ENCODE peak calls at places on chromosomes 1 and 21, in ten cellular contexts. One of them, this sample, is unnamed.

GRCh38 chr1:180521474-180522203 is 19.3 kb upstream of the ACBD6 start:
- ATAC-seq in activated T-helper 17 cell treated with anti-CD3 and anti-CD28 coated beads, Interleukin-2, amount 50 U/mL, for 72 hours: no peak
- ATAC-seq in left cardiac atrium: no peak
- ATAC-seq in sciatic nerve: no peak
- ATAC-seq in CD4-positive, alpha-beta T cell: no peak
- ATAC-seq in stimulated activated naive CD8-positive, alpha-beta T cell treated with anti-CD3 and anti-CD28 coated beads, Interleukin-15, Interleukin-2, amounts not matched to agents 100 U/mL and 50 U/mL, for 24 hours: no peak
- ATAC-seq in PC-3: no peak
- ATAC-seq in activated naive CD8-positive, alpha-beta T cell treated with anti-CD3 and anti-CD28 coated beads, Interleukin-2, amount 50 U/mL, for 24 hours: no peak
- ATAC-seq in activated CD8-positive, alpha-beta T cell treated with anti-CD3 and anti-CD28 coated beads, Interleukin-2, amount 10 ng/mL, durations not matched to agents 7 days and 5 days: no peak
- ATAC-seq in left lung: peak
- ATAC-seq in this sample: no peak

GRCh38 chr1:20731057-20731991 is 1.2 kb downstream of the SH2D5 start:
- ATAC-seq in activated T-helper 17 cell treated with anti-CD3 and anti-CD28 coated beads, Interleukin-2, amount 50 U/mL, for 72 hours: no peak
- ATAC-seq in left cardiac atrium: no peak
- ATAC-seq in sciatic nerve: no peak
- ATAC-seq in CD4-positive, alpha-beta T cell: peak
- ATAC-seq in stimulated activated naive CD8-positive, alpha-beta T cell treated with anti-CD3 and anti-CD28 coated beads, Interleukin-15, Interleukin-2, amounts not matched to agents 100 U/mL and 50 U/mL, for 24 hours: no peak
- ATAC-seq in PC-3: no peak
- ATAC-seq in activated naive CD8-positive, alpha-beta T cell treated with anti-CD3 and anti-CD28 coated beads, Interleukin-2, amount 50 U/mL, for 24 hours: no peak
- ATAC-seq in activated CD8-positive, alpha-beta T cell treated with anti-CD3 and anti-CD28 coated beads, Interleukin-2, amount 10 ng/mL, durations not matched to agents 7 days and 5 days: peak
- ATAC-seq in left lung: no peak
- ATAC-seq in this sample: no peak

GRCh38 chr1:36981126-36981525 is 53.2 kb downstream of the GRIK3 start:
- ATAC-seq in activated T-helper 17 cell treated with anti-CD3 and anti-CD28 coated beads, Interleukin-2, amount 50 U/mL, for 72 hours: no peak
- ATAC-seq in left cardiac atrium: no peak
- ATAC-seq in sciatic nerve: no peak
- ATAC-seq in CD4-positive, alpha-beta T cell: no peak
- ATAC-seq in stimulated activated naive CD8-positive, alpha-beta T cell treated with anti-CD3 and anti-CD28 coated beads, Interleukin-15, Interleukin-2, amounts not matched to agents 100 U/mL and 50 U/mL, for 24 hours: no peak
- ATAC-seq in PC-3: no peak
- ATAC-seq in activated naive CD8-positive, alpha-beta T cell treated with anti-CD3 and anti-CD28 coated beads, Interleukin-2, amount 50 U/mL, for 24 hours: no peak
- ATAC-seq in activated CD8-positive, alpha-beta T cell treated with anti-CD3 and anti-CD28 coated beads, Interleukin-2, amount 10 ng/mL, durations not matched to agents 7 days and 5 days: no peak
- ATAC-seq in left lung: no peak
- ATAC-seq in this sample: no peak

GRCh38 chr1:42700006-42700405 is 17.8 kb downstream of the YBX1 start:
- ATAC-seq in activated T-helper 17 cell treated with anti-CD3 and anti-CD28 coated beads, Interleukin-2, amount 50 U/mL, for 72 hours: no peak
- ATAC-seq in left cardiac atrium: no peak
- ATAC-seq in sciatic nerve: no peak
- ATAC-seq in CD4-positive, alpha-beta T cell: no peak
- ATAC-seq in stimulated activated naive CD8-positive, alpha-beta T cell treated with anti-CD3 and anti-CD28 coated beads, Interleukin-15, Interleukin-2, amounts not matched to agents 100 U/mL and 50 U/mL, for 24 hours: no peak
- ATAC-seq in PC-3: peak
- ATAC-seq in activated naive CD8-positive, alpha-beta T cell treated with anti-CD3 and anti-CD28 coated beads, Interleukin-2, amount 50 U/mL, for 24 hours: no peak
- ATAC-seq in activated CD8-positive, alpha-beta T cell treated with anti-CD3 and anti-CD28 coated beads, Interleukin-2, amount 10 ng/mL, durations not matched to agents 7 days and 5 days: no peak
- ATAC-seq in left lung: no peak
- ATAC-seq in this sample: no peak

GRCh38 chr1:228340686-228341449 is 65.8 kb downstream of the TRIM11 start:
- ATAC-seq in activated T-helper 17 cell treated with anti-CD3 and anti-CD28 coated beads, Interleukin-2, amount 50 U/mL, for 72 hours: no peak
- ATAC-seq in left cardiac atrium: no peak
- ATAC-seq in sciatic nerve: no peak
- ATAC-seq in CD4-positive, alpha-beta T cell: no peak
- ATAC-seq in stimulated activated naive CD8-positive, alpha-beta T cell treated with anti-CD3 and anti-CD28 coated beads, Interleukin-15, Interleukin-2, amounts not matched to agents 100 U/mL and 50 U/mL, for 24 hours: no peak
- ATAC-seq in PC-3: peak
- ATAC-seq in activated naive CD8-positive, alpha-beta T cell treated with anti-CD3 and anti-CD28 coated beads, Interleukin-2, amount 50 U/mL, for 24 hours: no peak
- ATAC-seq in activated CD8-positive, alpha-beta T cell treated with anti-CD3 and anti-CD28 coated beads, Interleukin-2, amount 10 ng/mL, durations not matched to agents 7 days and 5 days: peak
- ATAC-seq in left lung: no peak
- ATAC-seq in this sample: no peak

GRCh38 chr1:27513958-27514357 is 24.0 kb upstream of the WASF2 start:
- ATAC-seq in activated T-helper 17 cell treated with anti-CD3 and anti-CD28 coated beads, Interleukin-2, amount 50 U/mL, for 72 hours: no peak
- ATAC-seq in left cardiac atrium: peak
- ATAC-seq in sciatic nerve: peak
- ATAC-seq in CD4-positive, alpha-beta T cell: no peak
- ATAC-seq in stimulated activated naive CD8-positive, alpha-beta T cell treated with anti-CD3 and anti-CD28 coated beads, Interleukin-15, Interleukin-2, amounts not matched to agents 100 U/mL and 50 U/mL, for 24 hours: no peak
- ATAC-seq in PC-3: no peak
- ATAC-seq in activated naive CD8-positive, alpha-beta T cell treated with anti-CD3 and anti-CD28 coated beads, Interleukin-2, amount 50 U/mL, for 24 hours: no peak
- ATAC-seq in activated CD8-positive, alpha-beta T cell treated with anti-CD3 and anti-CD28 coated beads, Interleukin-2, amount 10 ng/mL, durations not matched to agents 7 days and 5 days: no peak
- ATAC-seq in left lung: peak
- ATAC-seq in this sample: no peak

GRCh38 chr21:44392916-44393315 is 39.5 kb downstream of the TRPM2 start:
- ATAC-seq in activated T-helper 17 cell treated with anti-CD3 and anti-CD28 coated beads, Interleukin-2, amount 50 U/mL, for 72 hours: no peak
- ATAC-seq in left cardiac atrium: no peak
- ATAC-seq in sciatic nerve: no peak
- ATAC-seq in CD4-positive, alpha-beta T cell: no peak
- ATAC-seq in stimulated activated naive CD8-positive, alpha-beta T cell treated with anti-CD3 and anti-CD28 coated beads, Interleukin-15, Interleukin-2, amounts not matched to agents 100 U/mL and 50 U/mL, for 24 hours: no peak
- ATAC-seq in PC-3: peak
- ATAC-seq in activated naive CD8-positive, alpha-beta T cell treated with anti-CD3 and anti-CD28 coated beads, Interleukin-2, amount 50 U/mL, for 24 hours: no peak
- ATAC-seq in activated CD8-positive, alpha-beta T cell treated with anti-CD3 and anti-CD28 coated beads, Interleukin-2, amount 10 ng/mL, durations not matched to agents 7 days and 5 days: no peak
- ATAC-seq in left lung: no peak
- ATAC-seq in this sample: no peak

GRCh38 chr1:65195495-65196417 is 47.8 kb downstream of the AK4 start:
- ATAC-seq in activated T-helper 17 cell treated with anti-CD3 and anti-CD28 coated beads, Interleukin-2, amount 50 U/mL, for 72 hours: peak
- ATAC-seq in left cardiac atrium: peak
- ATAC-seq in sciatic nerve: peak
- ATAC-seq in CD4-positive, alpha-beta T cell: no peak
- ATAC-seq in stimulated activated naive CD8-positive, alpha-beta T cell treated with anti-CD3 and anti-CD28 coated beads, Interleukin-15, Interleukin-2, amounts not matched to agents 100 U/mL and 50 U/mL, for 24 hours: no peak
- ATAC-seq in PC-3: no peak
- ATAC-seq in activated naive CD8-positive, alpha-beta T cell treated with anti-CD3 and anti-CD28 coated beads, Interleukin-2, amount 50 U/mL, for 24 hours: peak
- ATAC-seq in activated CD8-positive, alpha-beta T cell treated with anti-CD3 and anti-CD28 coated beads, Interleukin-2, amount 10 ng/mL, durations not matched to agents 7 days and 5 days: no peak
- ATAC-seq in left lung: peak
- ATAC-seq in this sample: no peak

GRCh38 chr1:9006956-9007615 is 19.1 kb downstream of the SLC2A7 start:
- ATAC-seq in activated T-helper 17 cell treated with anti-CD3 and anti-CD28 coated beads, Interleukin-2, amount 50 U/mL, for 72 hours: no peak
- ATAC-seq in left cardiac atrium: no peak
- ATAC-seq in sciatic nerve: no peak
- ATAC-seq in CD4-positive, alpha-beta T cell: no peak
- ATAC-seq in stimulated activated naive CD8-positive, alpha-beta T cell treated with anti-CD3 and anti-CD28 coated beads, Interleukin-15, Interleukin-2, amounts not matched to agents 100 U/mL and 50 U/mL, for 24 hours: no peak
- ATAC-seq in PC-3: no peak
- ATAC-seq in activated naive CD8-positive, alpha-beta T cell treated with anti-CD3 and anti-CD28 coated beads, Interleukin-2, amount 50 U/mL, for 24 hours: no peak
- ATAC-seq in activated CD8-positive, alpha-beta T cell treated with anti-CD3 and anti-CD28 coated beads, Interleukin-2, amount 10 ng/mL, durations not matched to agents 7 days and 5 days: no peak
- ATAC-seq in left lung: no peak
- ATAC-seq in this sample: no peak

GRCh38 chr1:79887059-79887458 is 880.5 kb upstream of the ADGRL4 start:
- ATAC-seq in activated T-helper 17 cell treated with anti-CD3 and anti-CD28 coated beads, Interleukin-2, amount 50 U/mL, for 72 hours: no peak
- ATAC-seq in left cardiac atrium: peak
- ATAC-seq in sciatic nerve: no peak
- ATAC-seq in CD4-positive, alpha-beta T cell: no peak
- ATAC-seq in stimulated activated naive CD8-positive, alpha-beta T cell treated with anti-CD3 and anti-CD28 coated beads, Interleukin-15, Interleukin-2, amounts not matched to agents 100 U/mL and 50 U/mL, for 24 hours: no peak
- ATAC-seq in PC-3: no peak
- ATAC-seq in activated naive CD8-positive, alpha-beta T cell treated with anti-CD3 and anti-CD28 coated beads, Interleukin-2, amount 50 U/mL, for 24 hours: no peak
- ATAC-seq in activated CD8-positive, alpha-beta T cell treated with anti-CD3 and anti-CD28 coated beads, Interleukin-2, amount 10 ng/mL, durations not matched to agents 7 days and 5 days: no peak
- ATAC-seq in left lung: no peak
- ATAC-seq in this sample: no peak

GRCh38 chr1:7070389-7071029 is 285.3 kb downstream of the CAMTA1 start:
- ATAC-seq in activated T-helper 17 cell treated with anti-CD3 and anti-CD28 coated beads, Interleukin-2, amount 50 U/mL, for 72 hours: peak
- ATAC-seq in left cardiac atrium: peak
- ATAC-seq in sciatic nerve: peak
- ATAC-seq in CD4-positive, alpha-beta T cell: no peak
- ATAC-seq in stimulated activated naive CD8-positive, alpha-beta T cell treated with anti-CD3 and anti-CD28 coated beads, Interleukin-15, Interleukin-2, amounts not matched to agents 100 U/mL and 50 U/mL, for 24 hours: no peak
- ATAC-seq in PC-3: peak
- ATAC-seq in activated naive CD8-positive, alpha-beta T cell treated with anti-CD3 and anti-CD28 coated beads, Interleukin-2, amount 50 U/mL, for 24 hours: peak
- ATAC-seq in activated CD8-positive, alpha-beta T cell treated with anti-CD3 and anti-CD28 coated beads, Interleukin-2, amount 10 ng/mL, durations not matched to agents 7 days and 5 days: peak
- ATAC-seq in left lung: peak
- ATAC-seq in this sample: peak

GRCh38 chr1:10168912-10169514 is 41.4 kb upstream of the KIF1B start:
- ATAC-seq in activated T-helper 17 cell treated with anti-CD3 and anti-CD28 coated beads, Interleukin-2, amount 50 U/mL, for 72 hours: peak
- ATAC-seq in left cardiac atrium: no peak
- ATAC-seq in sciatic nerve: no peak
- ATAC-seq in CD4-positive, alpha-beta T cell: no peak
- ATAC-seq in stimulated activated naive CD8-positive, alpha-beta T cell treated with anti-CD3 and anti-CD28 coated beads, Interleukin-15, Interleukin-2, amounts not matched to agents 100 U/mL and 50 U/mL, for 24 hours: no peak
- ATAC-seq in PC-3: no peak
- ATAC-seq in activated naive CD8-positive, alpha-beta T cell treated with anti-CD3 and anti-CD28 coated beads, Interleukin-2, amount 50 U/mL, for 24 hours: no peak
- ATAC-seq in activated CD8-positive, alpha-beta T cell treated with anti-CD3 and anti-CD28 coated beads, Interleukin-2, amount 10 ng/mL, durations not matched to agents 7 days and 5 days: no peak
- ATAC-seq in left lung: no peak
- ATAC-seq in this sample: no peak

GRCh38 chr1:25492323-25492722 is 51.1 kb upstream of the LDLRAP1 start:
- ATAC-seq in activated T-helper 17 cell treated with anti-CD3 and anti-CD28 coated beads, Interleukin-2, amount 50 U/mL, for 72 hours: no peak
- ATAC-seq in left cardiac atrium: no peak
- ATAC-seq in sciatic nerve: no peak
- ATAC-seq in CD4-positive, alpha-beta T cell: no peak
- ATAC-seq in stimulated activated naive CD8-positive, alpha-beta T cell treated with anti-CD3 and anti-CD28 coated beads, Interleukin-15, Interleukin-2, amounts not matched to agents 100 U/mL and 50 U/mL, for 24 hours: no peak
- ATAC-seq in PC-3: no peak
- ATAC-seq in activated naive CD8-positive, alpha-beta T cell treated with anti-CD3 and anti-CD28 coated beads, Interleukin-2, amount 50 U/mL, for 24 hours: no peak
- ATAC-seq in activated CD8-positive, alpha-beta T cell treated with anti-CD3 and anti-CD28 coated beads, Interleukin-2, amount 10 ng/mL, durations not matched to agents 7 days and 5 days: no peak
- ATAC-seq in left lung: no peak
- ATAC-seq in this sample: no peak

GRCh38 chr1:75640137-75640536 is 29.2 kb upstream of the SLC44A5 start:
- ATAC-seq in activated T-helper 17 cell treated with anti-CD3 and anti-CD28 coated beads, Interleukin-2, amount 50 U/mL, for 72 hours: no peak
- ATAC-seq in left cardiac atrium: no peak
- ATAC-seq in sciatic nerve: no peak
- ATAC-seq in CD4-positive, alpha-beta T cell: no peak
- ATAC-seq in stimulated activated naive CD8-positive, alpha-beta T cell treated with anti-CD3 and anti-CD28 coated beads, Interleukin-15, Interleukin-2, amounts not matched to agents 100 U/mL and 50 U/mL, for 24 hours: no peak
- ATAC-seq in PC-3: no peak
- ATAC-seq in activated naive CD8-positive, alpha-beta T cell treated with anti-CD3 and anti-CD28 coated beads, Interleukin-2, amount 50 U/mL, for 24 hours: no peak
- ATAC-seq in activated CD8-positive, alpha-beta T cell treated with anti-CD3 and anti-CD28 coated beads, Interleukin-2, amount 10 ng/mL, durations not matched to agents 7 days and 5 days: no peak
- ATAC-seq in left lung: no peak
- ATAC-seq in this sample: no peak

GRCh38 chr1:172629638-172630037 is 29.3 kb upstream of the FASLG start:
- ATAC-seq in activated T-helper 17 cell treated with anti-CD3 and anti-CD28 coated beads, Interleukin-2, amount 50 U/mL, for 72 hours: peak
- ATAC-seq in left cardiac atrium: no peak
- ATAC-seq in sciatic nerve: no peak
- ATAC-seq in CD4-positive, alpha-beta T cell: no peak
- ATAC-seq in stimulated activated naive CD8-positive, alpha-beta T cell treated with anti-CD3 and anti-CD28 coated beads, Interleukin-15, Interleukin-2, amounts not matched to agents 100 U/mL and 50 U/mL, for 24 hours: peak
- ATAC-seq in PC-3: no peak
- ATAC-seq in activated naive CD8-positive, alpha-beta T cell treated with anti-CD3 and anti-CD28 coated beads, Interleukin-2, amount 50 U/mL, for 24 hours: no peak
- ATAC-seq in activated CD8-positive, alpha-beta T cell treated with anti-CD3 and anti-CD28 coated beads, Interleukin-2, amount 10 ng/mL, durations not matched to agents 7 days and 5 days: peak
- ATAC-seq in left lung: no peak
- ATAC-seq in this sample: no peak

GRCh38 chr1:100452641-100453040 is 85.3 kb upstream of the GPR88 start:
- ATAC-seq in activated T-helper 17 cell treated with anti-CD3 and anti-CD28 coated beads, Interleukin-2, amount 50 U/mL, for 72 hours: peak
- ATAC-seq in left cardiac atrium: no peak
- ATAC-seq in sciatic nerve: no peak
- ATAC-seq in CD4-positive, alpha-beta T cell: peak
- ATAC-seq in stimulated activated naive CD8-positive, alpha-beta T cell treated with anti-CD3 and anti-CD28 coated beads, Interleukin-15, Interleukin-2, amounts not matched to agents 100 U/mL and 50 U/mL, for 24 hours: peak
- ATAC-seq in PC-3: peak
- ATAC-seq in activated naive CD8-positive, alpha-beta T cell treated with anti-CD3 and anti-CD28 coated beads, Interleukin-2, amount 50 U/mL, for 24 hours: peak
- ATAC-seq in activated CD8-positive, alpha-beta T cell treated with anti-CD3 and anti-CD28 coated beads, Interleukin-2, amount 10 ng/mL, durations not matched to agents 7 days and 5 days: peak
- ATAC-seq in left lung: peak
- ATAC-seq in this sample: peak

GRCh38 chr1:229839800-229840199 is 213.8 kb downstream of the URB2 start:
- ATAC-seq in activated T-helper 17 cell treated with anti-CD3 and anti-CD28 coated beads, Interleukin-2, amount 50 U/mL, for 72 hours: no peak
- ATAC-seq in left cardiac atrium: no peak
- ATAC-seq in sciatic nerve: no peak
- ATAC-seq in CD4-positive, alpha-beta T cell: no peak
- ATAC-seq in stimulated activated naive CD8-positive, alpha-beta T cell treated with anti-CD3 and anti-CD28 coated beads, Interleukin-15, Interleukin-2, amounts not matched to agents 100 U/mL and 50 U/mL, for 24 hours: no peak
- ATAC-seq in PC-3: no peak
- ATAC-seq in activated naive CD8-positive, alpha-beta T cell treated with anti-CD3 and anti-CD28 coated beads, Interleukin-2, amount 50 U/mL, for 24 hours: no peak
- ATAC-seq in activated CD8-positive, alpha-beta T cell treated with anti-CD3 and anti-CD28 coated beads, Interleukin-2, amount 10 ng/mL, durations not matched to agents 7 days and 5 days: no peak
- ATAC-seq in left lung: no peak
- ATAC-seq in this sample: no peak

GRCh38 chr1:204465469-204466415 is 28.9 kb downstream of the PIK3C2B start:
- ATAC-seq in activated T-helper 17 cell treated with anti-CD3 and anti-CD28 coated beads, Interleukin-2, amount 50 U/mL, for 72 hours: no peak
- ATAC-seq in left cardiac atrium: peak
- ATAC-seq in sciatic nerve: peak
- ATAC-seq in CD4-positive, alpha-beta T cell: no peak
- ATAC-seq in stimulated activated naive CD8-positive, alpha-beta T cell treated with anti-CD3 and anti-CD28 coated beads, Interleukin-15, Interleukin-2, amounts not matched to agents 100 U/mL and 50 U/mL, for 24 hours: no peak
- ATAC-seq in PC-3: no peak
- ATAC-seq in activated naive CD8-positive, alpha-beta T cell treated with anti-CD3 and anti-CD28 coated beads, Interleukin-2, amount 50 U/mL, for 24 hours: no peak
- ATAC-seq in activated CD8-positive, alpha-beta T cell treated with anti-CD3 and anti-CD28 coated beads, Interleukin-2, amount 10 ng/mL, durations not matched to agents 7 days and 5 days: no peak
- ATAC-seq in left lung: peak
- ATAC-seq in this sample: no peak

GRCh38 chr1:172380441-172381244 is 39.8 kb upstream of the C1orf105 start:
- ATAC-seq in activated T-helper 17 cell treated with anti-CD3 and anti-CD28 coated beads, Interleukin-2, amount 50 U/mL, for 72 hours: peak
- ATAC-seq in left cardiac atrium: peak
- ATAC-seq in sciatic nerve: no peak
- ATAC-seq in CD4-positive, alpha-beta T cell: peak
- ATAC-seq in stimulated activated naive CD8-positive, alpha-beta T cell treated with anti-CD3 and anti-CD28 coated beads, Interleukin-15, Interleukin-2, amounts not matched to agents 100 U/mL and 50 U/mL, for 24 hours: peak
- ATAC-seq in PC-3: peak
- ATAC-seq in activated naive CD8-positive, alpha-beta T cell treated with anti-CD3 and anti-CD28 coated beads, Interleukin-2, amount 50 U/mL, for 24 hours: peak
- ATAC-seq in activated CD8-positive, alpha-beta T cell treated with anti-CD3 and anti-CD28 coated beads, Interleukin-2, amount 10 ng/mL, durations not matched to agents 7 days and 5 days: peak
- ATAC-seq in left lung: no peak
- ATAC-seq in this sample: peak

GRCh38 chr1:88936223-88936523 is 44.8 kb upstream of the GTF2B start:
- ATAC-seq in activated T-helper 17 cell treated with anti-CD3 and anti-CD28 coated beads, Interleukin-2, amount 50 U/mL, for 72 hours: no peak
- ATAC-seq in left cardiac atrium: no peak
- ATAC-seq in sciatic nerve: no peak
- ATAC-seq in CD4-positive, alpha-beta T cell: no peak
- ATAC-seq in stimulated activated naive CD8-positive, alpha-beta T cell treated with anti-CD3 and anti-CD28 coated beads, Interleukin-15, Interleukin-2, amounts not matched to agents 100 U/mL and 50 U/mL, for 24 hours: no peak
- ATAC-seq in PC-3: no peak
- ATAC-seq in activated naive CD8-positive, alpha-beta T cell treated with anti-CD3 and anti-CD28 coated beads, Interleukin-2, amount 50 U/mL, for 24 hours: no peak
- ATAC-seq in activated CD8-positive, alpha-beta T cell treated with anti-CD3 and anti-CD28 coated beads, Interleukin-2, amount 10 ng/mL, durations not matched to agents 7 days and 5 days: no peak
- ATAC-seq in left lung: no peak
- ATAC-seq in this sample: no peak

GRCh38 chr1:45535988-45536766 is 14.4 kb upstream of the AKR1A1 start:
- ATAC-seq in activated T-helper 17 cell treated with anti-CD3 and anti-CD28 coated beads, Interleukin-2, amount 50 U/mL, for 72 hours: peak
- ATAC-seq in left cardiac atrium: no peak
- ATAC-seq in sciatic nerve: no peak
- ATAC-seq in CD4-positive, alpha-beta T cell: no peak
- ATAC-seq in stimulated activated naive CD8-positive, alpha-beta T cell treated with anti-CD3 and anti-CD28 coated beads, Interleukin-15, Interleukin-2, amounts not matched to agents 100 U/mL and 50 U/mL, for 24 hours: peak
- ATAC-seq in PC-3: peak
- ATAC-seq in activated naive CD8-positive, alpha-beta T cell treated with anti-CD3 and anti-CD28 coated beads, Interleukin-2, amount 50 U/mL, for 24 hours: peak
- ATAC-seq in activated CD8-positive, alpha-beta T cell treated with anti-CD3 and anti-CD28 coated beads, Interleukin-2, amount 10 ng/mL, durations not matched to agents 7 days and 5 days: peak
- ATAC-seq in left lung: no peak
- ATAC-seq in this sample: peak

GRCh38 chr1:239815074-239815473 is 276.6 kb upstream of the FMN2 start:
- ATAC-seq in activated T-helper 17 cell treated with anti-CD3 and anti-CD28 coated beads, Interleukin-2, amount 50 U/mL, for 72 hours: peak
- ATAC-seq in left cardiac atrium: no peak
- ATAC-seq in sciatic nerve: no peak
- ATAC-seq in CD4-positive, alpha-beta T cell: no peak
- ATAC-seq in stimulated activated naive CD8-positive, alpha-beta T cell treated with anti-CD3 and anti-CD28 coated beads, Interleukin-15, Interleukin-2, amounts not matched to agents 100 U/mL and 50 U/mL, for 24 hours: no peak
- ATAC-seq in PC-3: no peak
- ATAC-seq in activated naive CD8-positive, alpha-beta T cell treated with anti-CD3 and anti-CD28 coated beads, Interleukin-2, amount 50 U/mL, for 24 hours: no peak
- ATAC-seq in activated CD8-positive, alpha-beta T cell treated with anti-CD3 and anti-CD28 coated beads, Interleukin-2, amount 10 ng/mL, durations not matched to agents 7 days and 5 days: no peak
- ATAC-seq in left lung: no peak
- ATAC-seq in this sample: peak

GRCh38 chr1:178052650-178053461 is 41.0 kb upstream of the RASAL2 start:
- ATAC-seq in activated T-helper 17 cell treated with anti-CD3 and anti-CD28 coated beads, Interleukin-2, amount 50 U/mL, for 72 hours: no peak
- ATAC-seq in left cardiac atrium: no peak
- ATAC-seq in sciatic nerve: no peak
- ATAC-seq in CD4-positive, alpha-beta T cell: no peak
- ATAC-seq in stimulated activated naive CD8-positive, alpha-beta T cell treated with anti-CD3 and anti-CD28 coated beads, Interleukin-15, Interleukin-2, amounts not matched to agents 100 U/mL and 50 U/mL, for 24 hours: no peak
- ATAC-seq in PC-3: no peak
- ATAC-seq in activated naive CD8-positive, alpha-beta T cell treated with anti-CD3 and anti-CD28 coated beads, Interleukin-2, amount 50 U/mL, for 24 hours: no peak
- ATAC-seq in activated CD8-positive, alpha-beta T cell treated with anti-CD3 and anti-CD28 coated beads, Interleukin-2, amount 10 ng/mL, durations not matched to agents 7 days and 5 days: no peak
- ATAC-seq in left lung: no peak
- ATAC-seq in this sample: no peak

GRCh38 chr1:201515895-201516294 is 9.0 kb upstream of the CSRP1 start:
- ATAC-seq in activated T-helper 17 cell treated with anti-CD3 and anti-CD28 coated beads, Interleukin-2, amount 50 U/mL, for 72 hours: peak
- ATAC-seq in left cardiac atrium: no peak
- ATAC-seq in sciatic nerve: no peak
- ATAC-seq in CD4-positive, alpha-beta T cell: no peak
- ATAC-seq in stimulated activated naive CD8-positive, alpha-beta T cell treated with anti-CD3 and anti-CD28 coated beads, Interleukin-15, Interleukin-2, amounts not matched to agents 100 U/mL and 50 U/mL, for 24 hours: peak
- ATAC-seq in PC-3: no peak
- ATAC-seq in activated naive CD8-positive, alpha-beta T cell treated with anti-CD3 and anti-CD28 coated beads, Interleukin-2, amount 50 U/mL, for 24 hours: peak
- ATAC-seq in activated CD8-positive, alpha-beta T cell treated with anti-CD3 and anti-CD28 coated beads, Interleukin-2, amount 10 ng/mL, durations not matched to agents 7 days and 5 days: no peak
- ATAC-seq in left lung: no peak
- ATAC-seq in this sample: peak

GRCh38 chr1:62784509-62785365 is 805 bp downstream of the ATG4C start:
- ATAC-seq in activated T-helper 17 cell treated with anti-CD3 and anti-CD28 coated beads, Interleukin-2, amount 50 U/mL, for 72 hours: peak
- ATAC-seq in left cardiac atrium: peak
- ATAC-seq in sciatic nerve: peak
- ATAC-seq in CD4-positive, alpha-beta T cell: peak
- ATAC-seq in stimulated activated naive CD8-positive, alpha-beta T cell treated with anti-CD3 and anti-CD28 coated beads, Interleukin-15, Interleukin-2, amounts not matched to agents 100 U/mL and 50 U/mL, for 24 hours: no peak
- ATAC-seq in PC-3: peak
- ATAC-seq in activated naive CD8-positive, alpha-beta T cell treated with anti-CD3 and anti-CD28 coated beads, Interleukin-2, amount 50 U/mL, for 24 hours: no peak
- ATAC-seq in activated CD8-positive, alpha-beta T cell treated with anti-CD3 and anti-CD28 coated beads, Interleukin-2, amount 10 ng/mL, durations not matched to agents 7 days and 5 days: peak
- ATAC-seq in left lung: peak
- ATAC-seq in this sample: no peak

GRCh38 chr1:68497358-68497698 is 446 bp upstream of the DEPDC1 start:
- ATAC-seq in activated T-helper 17 cell treated with anti-CD3 and anti-CD28 coated beads, Interleukin-2, amount 50 U/mL, for 72 hours: peak
- ATAC-seq in left cardiac atrium: peak
- ATAC-seq in sciatic nerve: no peak
- ATAC-seq in CD4-positive, alpha-beta T cell: no peak
- ATAC-seq in stimulated activated naive CD8-positive, alpha-beta T cell treated with anti-CD3 and anti-CD28 coated beads, Interleukin-15, Interleukin-2, amounts not matched to agents 100 U/mL and 50 U/mL, for 24 hours: no peak
- ATAC-seq in PC-3: peak
- ATAC-seq in activated naive CD8-positive, alpha-beta T cell treated with anti-CD3 and anti-CD28 coated beads, Interleukin-2, amount 50 U/mL, for 24 hours: no peak
- ATAC-seq in activated CD8-positive, alpha-beta T cell treated with anti-CD3 and anti-CD28 coated beads, Interleukin-2, amount 10 ng/mL, durations not matched to agents 7 days and 5 days: no peak
- ATAC-seq in left lung: peak
- ATAC-seq in this sample: no peak

GRCh38 chr1:193538004-193538355 is 351.6 kb upstream of the B3GALT2 start:
- ATAC-seq in activated T-helper 17 cell treated with anti-CD3 and anti-CD28 coated beads, Interleukin-2, amount 50 U/mL, for 72 hours: peak
- ATAC-seq in left cardiac atrium: no peak
- ATAC-seq in sciatic nerve: no peak
- ATAC-seq in CD4-positive, alpha-beta T cell: no peak
- ATAC-seq in stimulated activated naive CD8-positive, alpha-beta T cell treated with anti-CD3 and anti-CD28 coated beads, Interleukin-15, Interleukin-2, amounts not matched to agents 100 U/mL and 50 U/mL, for 24 hours: no peak
- ATAC-seq in PC-3: no peak
- ATAC-seq in activated naive CD8-positive, alpha-beta T cell treated with anti-CD3 and anti-CD28 coated beads, Interleukin-2, amount 50 U/mL, for 24 hours: peak
- ATAC-seq in activated CD8-positive, alpha-beta T cell treated with anti-CD3 and anti-CD28 coated beads, Interleukin-2, amount 10 ng/mL, durations not matched to agents 7 days and 5 days: no peak
- ATAC-seq in left lung: no peak
- ATAC-seq in this sample: peak

GRCh38 chr1:230105754-230106625 is 39.0 kb downstream of the GALNT2 start:
- ATAC-seq in activated T-helper 17 cell treated with anti-CD3 and anti-CD28 coated beads, Interleukin-2, amount 50 U/mL, for 72 hours: peak
- ATAC-seq in left cardiac atrium: peak
- ATAC-seq in sciatic nerve: peak
- ATAC-seq in CD4-positive, alpha-beta T cell: no peak
- ATAC-seq in stimulated activated naive CD8-positive, alpha-beta T cell treated with anti-CD3 and anti-CD28 coated beads, Interleukin-15, Interleukin-2, amounts not matched to agents 100 U/mL and 50 U/mL, for 24 hours: peak
- ATAC-seq in PC-3: peak
- ATAC-seq in activated naive CD8-positive, alpha-beta T cell treated with anti-CD3 and anti-CD28 coated beads, Interleukin-2, amount 50 U/mL, for 24 hours: peak
- ATAC-seq in activated CD8-positive, alpha-beta T cell treated with anti-CD3 and anti-CD28 coated beads, Interleukin-2, amount 10 ng/mL, durations not matched to agents 7 days and 5 days: no peak
- ATAC-seq in left lung: peak
- ATAC-seq in this sample: no peak